ENCODE peak calls at places on chromosomes 6 and 20, in six cellular contexts. One of them, this sample, is unnamed.

GRCh38 chr6:128723667-128724066 is 159.3 kb upstream of the LAMA2 start:
- DNase-seq in heart left ventricle: no peak
- DNase-seq in lung: no peak
- DNase-seq in A549: no peak
- DNase-seq in left ventricle myocardium inferior: no peak
- DNase-seq in A673: no peak
- DNase-seq in this sample: no peak

GRCh38 chr6:135362124-135362523 is 135.4 kb downstream of the AHI1 start:
- DNase-seq in heart left ventricle: no peak
- DNase-seq in lung: no peak
- DNase-seq in A549: no peak
- DNase-seq in left ventricle myocardium inferior: no peak
- DNase-seq in A673: no peak
- DNase-seq in this sample: no peak

GRCh38 chr6:13834762-13835161 is 20.4 kb upstream of the MCUR1 start:
- DNase-seq in heart left ventricle: no peak
- DNase-seq in lung: no peak
- DNase-seq in A549: no peak
- DNase-seq in left ventricle myocardium inferior: no peak
- DNase-seq in A673: no peak
- DNase-seq in this sample: no peak

GRCh38 chr20:15220009-15220656 is 882.7 kb upstream of the FLRT3 start:
- DNase-seq in heart left ventricle: no peak
- DNase-seq in lung: no peak
- DNase-seq in A549: no peak
- DNase-seq in left ventricle myocardium inferior: no peak
- DNase-seq in A673: no peak
- DNase-seq in this sample: peak

GRCh38 chr20:1895674-1896496 is 678 bp downstream of the SIRPA start:
- DNase-seq in heart left ventricle: peak
- DNase-seq in lung: no peak
- DNase-seq in A549: no peak
- DNase-seq in left ventricle myocardium inferior: no peak
- DNase-seq in A673: no peak
- DNase-seq in this sample: peak

GRCh38 chr6:81475646-81476045 is 276.8 kb downstream of the TENT5A start:
- DNase-seq in heart left ventricle: no peak
- DNase-seq in lung: no peak
- DNase-seq in A549: no peak
- DNase-seq in left ventricle myocardium inferior: no peak
- DNase-seq in A673: no peak
- DNase-seq in this sample: no peak

GRCh38 chr20:22963581-22963980 is 71.5 kb upstream of the SSTR4 start:
- DNase-seq in heart left ventricle: no peak
- DNase-seq in lung: no peak
- DNase-seq in A549: peak
- DNase-seq in left ventricle myocardium inferior: no peak
- DNase-seq in A673: no peak
- DNase-seq in this sample: no peak

GRCh38 chr6:107641500-107641931 is 151.6 kb downstream of the SOBP start:
- DNase-seq in heart left ventricle: peak
- DNase-seq in lung: peak
- DNase-seq in A549: no peak
- DNase-seq in left ventricle myocardium inferior: peak
- DNase-seq in A673: no peak
- DNase-seq in this sample: no peak

GRCh38 chr6:11585426-11586016 is 48.0 kb downstream of the TMEM170B start:
- DNase-seq in heart left ventricle: no peak
- DNase-seq in lung: no peak
- DNase-seq in A549: peak
- DNase-seq in left ventricle myocardium inferior: no peak
- DNase-seq in A673: peak
- DNase-seq in this sample: peak

GRCh38 chr6:10800810-10801209 is 37.5 kb downstream of the MAK start:
- DNase-seq in heart left ventricle: no peak
- DNase-seq in lung: no peak
- DNase-seq in A549: peak
- DNase-seq in left ventricle myocardium inferior: no peak
- DNase-seq in A673: no peak
- DNase-seq in this sample: peak

GRCh38 chr20:13610205-13610604 is 28.5 kb downstream of the TASP1 start:
- DNase-seq in heart left ventricle: no peak
- DNase-seq in lung: no peak
- DNase-seq in A549: peak
- DNase-seq in left ventricle myocardium inferior: no peak
- DNase-seq in A673: peak
- DNase-seq in this sample: no peak

DNA sequence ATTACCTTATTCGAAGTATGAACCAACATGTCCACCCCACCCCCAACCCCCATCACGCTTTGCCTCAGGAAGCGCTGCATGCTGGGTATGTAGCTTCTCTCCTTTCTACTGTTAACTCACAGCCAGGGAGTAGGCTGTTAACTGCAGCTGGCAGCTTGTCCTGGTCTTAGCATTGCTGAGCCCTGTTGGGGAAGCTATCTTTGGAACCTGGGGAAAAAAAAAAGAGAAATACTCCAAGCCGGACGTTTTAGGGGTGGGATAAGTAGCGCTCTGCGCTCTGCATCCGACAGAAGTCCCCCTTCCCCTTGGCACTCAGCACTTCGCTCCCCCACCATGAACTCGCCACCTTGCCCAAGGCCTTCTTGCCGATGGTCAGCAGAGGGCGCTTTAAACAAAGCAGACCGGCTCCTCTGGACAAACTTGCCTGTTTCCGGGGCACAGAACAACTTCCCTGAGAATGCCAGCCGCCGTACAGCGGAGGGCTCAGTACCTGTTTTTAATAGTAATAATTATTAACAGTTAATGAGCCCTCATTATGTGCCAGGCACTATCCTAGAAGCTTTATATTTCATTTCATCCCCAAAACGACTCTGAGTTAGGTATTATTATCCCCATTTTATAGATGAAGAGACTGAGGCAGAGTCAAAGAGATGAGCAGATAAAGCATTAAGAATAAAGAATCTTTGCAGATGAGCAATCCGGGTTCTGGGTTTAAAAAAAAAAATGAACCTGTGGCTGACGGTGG is 35.2 kb upstream of the MDFI start:
- DNase-seq in heart left ventricle: peak
- DNase-seq in lung: peak
- DNase-seq in A549: peak
- DNase-seq in left ventricle myocardium inferior: peak
- DNase-seq in A673: peak
- DNase-seq in this sample: peak
- H3K4me3 ChIP-seq in heart left ventricle: peak
- H3K4me3 ChIP-seq in lung: no peak
- H3K4me3 ChIP-seq in A549: peak
- H3K4me3 ChIP-seq in left ventricle myocardium inferior: peak
- H3K4me3 ChIP-seq in A673: peak
- H3K4me3 ChIP-seq in this sample: no peak

GRCh38 chr20:63642518-63643247 is 10.5 kb downstream of the STMN3 start:
- DNase-seq in heart left ventricle: no peak
- DNase-seq in lung: no peak
- DNase-seq in A549: no peak
- DNase-seq in left ventricle myocardium inferior: no peak
- DNase-seq in A673: no peak
- DNase-seq in this sample: no peak
- H3K27ac ChIP-seq in heart left ventricle: no peak
- H3K27ac ChIP-seq in lung: peak
- H3K27ac ChIP-seq in A549: peak
- H3K27ac ChIP-seq in left ventricle myocardium inferior: peak
- H3K27ac ChIP-seq in A673: no peak
- H3K27ac ChIP-seq in this sample: no peak

GRCh38 chr20:11403711-11404110 is 514.0 kb upstream of the BTBD3 start:
- DNase-seq in heart left ventricle: no peak
- DNase-seq in lung: no peak
- DNase-seq in A549: no peak
- DNase-seq in left ventricle myocardium inferior: no peak
- DNase-seq in A673: no peak
- DNase-seq in this sample: no peak

GRCh38 chr20:11401988-11402387 is 515.7 kb upstream of the BTBD3 start:
- DNase-seq in heart left ventricle: no peak
- DNase-seq in lung: no peak
- DNase-seq in A549: no peak
- DNase-seq in left ventricle myocardium inferior: no peak
- DNase-seq in A673: no peak
- DNase-seq in this sample: no peak
- H3K4me3 ChIP-seq in heart left ventricle: no peak
- H3K4me3 ChIP-seq in lung: no peak
- H3K4me3 ChIP-seq in A549: peak
- H3K4me3 ChIP-seq in left ventricle myocardium inferior: no peak
- H3K4me3 ChIP-seq in A673: no peak
- H3K4me3 ChIP-seq in this sample: no peak

GRCh38 chr20:833450-834150 is at the start of gene FAM110A:
- DNase-seq in heart left ventricle: peak
- DNase-seq in lung: peak
- DNase-seq in A549: peak
- DNase-seq in left ventricle myocardium inferior: peak
- DNase-seq in A673: peak
- DNase-seq in this sample: peak

GRCh38 chr20:833121-833449 is 430 bp upstream of the FAM110A start:
- DNase-seq in heart left ventricle: no peak
- DNase-seq in lung: no peak
- DNase-seq in A549: no peak
- DNase-seq in left ventricle myocardium inferior: no peak
- DNase-seq in A673: no peak
- DNase-seq in this sample: no peak

GRCh38 chr20:835220-836045 is 1.9 kb downstream of the FAM110A start:
- DNase-seq in heart left ventricle: peak
- DNase-seq in lung: no peak
- DNase-seq in A549: no peak
- DNase-seq in left ventricle myocardium inferior: peak
- DNase-seq in A673: no peak
- DNase-seq in this sample: no peak

GRCh38 chr20:836188-836587 is 2.7 kb downstream of the FAM110A start:
- DNase-seq in heart left ventricle: no peak
- DNase-seq in lung: no peak
- DNase-seq in A549: no peak
- DNase-seq in left ventricle myocardium inferior: no peak
- DNase-seq in A673: no peak
- DNase-seq in this sample: no peak

GRCh38 chr20:834151-834747 is 734 bp downstream of the FAM110A start:
- DNase-seq in heart left ventricle: no peak
- DNase-seq in lung: no peak
- DNase-seq in A549: no peak
- DNase-seq in left ventricle myocardium inferior: no peak
- DNase-seq in A673: no peak
- DNase-seq in this sample: peak
- H3K27ac ChIP-seq in heart left ventricle: peak
- H3K27ac ChIP-seq in lung: peak
- H3K27ac ChIP-seq in A549: peak
- H3K27ac ChIP-seq in left ventricle myocardium inferior: peak
- H3K27ac ChIP-seq in A673: peak
- H3K27ac ChIP-seq in this sample: peak

This sample was measured in endothelial cell of umbilical vein.